ENCODE peak calls at places on chromosomes 5 and 9, in seven cellular contexts. One of them, this sample, is unnamed.

GRCh38 chr5:178416919-178417318 is 173.3 kb downstream of the COL23A1 start:
- DNase-seq in lower lobe of right lung: no peak
- DNase-seq in IMR-90: peak
- DNase-seq in pancreas: no peak
- DNase-seq in right lobe of liver: no peak
- DNase-seq in CD8-positive, alpha-beta T cell: no peak
- DNase-seq in thyroid gland: no peak
- DNase-seq in this sample: no peak

GRCh38 chr5:134976841-134977240 is 9.1 kb downstream of the CATSPER3 start:
- DNase-seq in lower lobe of right lung: no peak
- DNase-seq in IMR-90: no peak
- DNase-seq in pancreas: no peak
- DNase-seq in right lobe of liver: no peak
- DNase-seq in CD8-positive, alpha-beta T cell: no peak
- DNase-seq in thyroid gland: no peak
- DNase-seq in this sample: no peak

GRCh38 chr9:95726756-95727155 is 148.7 kb upstream of the ERCC6L2 start:
- DNase-seq in lower lobe of right lung: no peak
- DNase-seq in IMR-90: peak
- DNase-seq in pancreas: no peak
- DNase-seq in right lobe of liver: no peak
- DNase-seq in CD8-positive, alpha-beta T cell: no peak
- DNase-seq in thyroid gland: no peak
- DNase-seq in this sample: no peak

GRCh38 chr5:163330723-163331668 is 106.4 kb upstream of the CCNG1 start:
- DNase-seq in lower lobe of right lung: no peak
- DNase-seq in IMR-90: no peak
- DNase-seq in pancreas: no peak
- DNase-seq in right lobe of liver: no peak
- DNase-seq in CD8-positive, alpha-beta T cell: no peak
- DNase-seq in thyroid gland: no peak
- DNase-seq in this sample: no peak

GRCh38 chr9:38010918-38011704 is 57.9 kb downstream of the SHB start:
- DNase-seq in lower lobe of right lung: no peak
- DNase-seq in IMR-90: no peak
- DNase-seq in pancreas: no peak
- DNase-seq in right lobe of liver: no peak
- DNase-seq in CD8-positive, alpha-beta T cell: no peak
- DNase-seq in thyroid gland: no peak
- DNase-seq in this sample: no peak

GRCh38 chr9:110033869-110034268 is 174.1 kb downstream of the C9orf152 start:
- DNase-seq in lower lobe of right lung: no peak
- DNase-seq in IMR-90: no peak
- DNase-seq in pancreas: no peak
- DNase-seq in right lobe of liver: no peak
- DNase-seq in CD8-positive, alpha-beta T cell: no peak
- DNase-seq in thyroid gland: no peak
- DNase-seq in this sample: no peak

GRCh38 chr5:81631124-81631523 is 119.8 kb downstream of the SSBP2 start:
- DNase-seq in lower lobe of right lung: no peak
- DNase-seq in IMR-90: no peak
- DNase-seq in pancreas: no peak
- DNase-seq in right lobe of liver: no peak
- DNase-seq in CD8-positive, alpha-beta T cell: peak
- DNase-seq in thyroid gland: no peak
- DNase-seq in this sample: no peak

GRCh38 chr5:108650997-108651396 is 96.7 kb upstream of the FER start:
- DNase-seq in lower lobe of right lung: no peak
- DNase-seq in IMR-90: peak
- DNase-seq in pancreas: no peak
- DNase-seq in right lobe of liver: no peak
- DNase-seq in CD8-positive, alpha-beta T cell: no peak
- DNase-seq in thyroid gland: no peak
- DNase-seq in this sample: no peak

GRCh38 chr5:83509535-83509934 is 38.0 kb downstream of the VCAN start:
- DNase-seq in lower lobe of right lung: no peak
- DNase-seq in IMR-90: peak
- DNase-seq in pancreas: no peak
- DNase-seq in right lobe of liver: no peak
- DNase-seq in CD8-positive, alpha-beta T cell: no peak
- DNase-seq in thyroid gland: peak
- DNase-seq in this sample: no peak

GRCh38 chr5:172115541-172115982 is 72.5 kb downstream of the STK10 start:
- DNase-seq in lower lobe of right lung: no peak
- DNase-seq in IMR-90: no peak
- DNase-seq in pancreas: no peak
- DNase-seq in right lobe of liver: no peak
- DNase-seq in CD8-positive, alpha-beta T cell: no peak
- DNase-seq in thyroid gland: no peak
- DNase-seq in this sample: peak

GRCh38 chr5:141483842-141484241 is 988 bp upstream of the PCDHGC4 start:
- DNase-seq in lower lobe of right lung: no peak
- DNase-seq in IMR-90: no peak
- DNase-seq in pancreas: no peak
- DNase-seq in right lobe of liver: no peak
- DNase-seq in CD8-positive, alpha-beta T cell: no peak
- DNase-seq in thyroid gland: no peak
- DNase-seq in this sample: no peak

GRCh38 chr5:56409331-56410190 is 176.4 kb upstream of the ANKRD55 start:
- DNase-seq in lower lobe of right lung: no peak
- DNase-seq in IMR-90: peak
- DNase-seq in pancreas: no peak
- DNase-seq in right lobe of liver: no peak
- DNase-seq in CD8-positive, alpha-beta T cell: no peak
- DNase-seq in thyroid gland: no peak
- DNase-seq in this sample: no peak

GRCh38 chr9:135448570-135449180 is 30.9 kb upstream of the PPP1R26 start:
- DNase-seq in lower lobe of right lung: no peak
- DNase-seq in IMR-90: peak
- DNase-seq in pancreas: no peak
- DNase-seq in right lobe of liver: no peak
- DNase-seq in CD8-positive, alpha-beta T cell: no peak
- DNase-seq in thyroid gland: no peak
- DNase-seq in this sample: no peak

GRCh38 chr9:129178983-129179382 is 922 bp upstream of the IER5L start:
- DNase-seq in lower lobe of right lung: no peak
- DNase-seq in IMR-90: no peak
- DNase-seq in pancreas: no peak
- DNase-seq in right lobe of liver: no peak
- DNase-seq in CD8-positive, alpha-beta T cell: no peak
- DNase-seq in thyroid gland: no peak
- DNase-seq in this sample: no peak

GRCh38 chr9:128552744-128553221 is 396 bp downstream of the SPTAN1 start:
- DNase-seq in lower lobe of right lung: peak
- DNase-seq in IMR-90: no peak
- DNase-seq in pancreas: peak
- DNase-seq in right lobe of liver: peak
- DNase-seq in CD8-positive, alpha-beta T cell: peak
- DNase-seq in thyroid gland: peak
- DNase-seq in this sample: no peak

GRCh38 chr5:6202615-6203365 is 175.6 kb downstream of the MED10 start:
- DNase-seq in lower lobe of right lung: no peak
- DNase-seq in IMR-90: no peak
- DNase-seq in pancreas: no peak
- DNase-seq in right lobe of liver: no peak
- DNase-seq in CD8-positive, alpha-beta T cell: no peak
- DNase-seq in thyroid gland: no peak
- DNase-seq in this sample: no peak

GRCh38 chr9:36148652-36149051 is 12.1 kb downstream of the GLIPR2 start:
- DNase-seq in lower lobe of right lung: peak
- DNase-seq in IMR-90: peak
- DNase-seq in pancreas: peak
- DNase-seq in right lobe of liver: peak
- DNase-seq in CD8-positive, alpha-beta T cell: peak
- DNase-seq in thyroid gland: peak
- DNase-seq in this sample: peak

GRCh38 chr9:84002344-84002743 is 21.7 kb downstream of the RMI1 start:
- DNase-seq in lower lobe of right lung: no peak
- DNase-seq in IMR-90: peak
- DNase-seq in pancreas: no peak
- DNase-seq in right lobe of liver: no peak
- DNase-seq in CD8-positive, alpha-beta T cell: no peak
- DNase-seq in thyroid gland: no peak
- DNase-seq in this sample: no peak

GRCh38 chr9:4062966-4063365 is 236.9 kb downstream of the GLIS3 start:
- DNase-seq in lower lobe of right lung: no peak
- DNase-seq in IMR-90: peak
- DNase-seq in pancreas: no peak
- DNase-seq in right lobe of liver: no peak
- DNase-seq in CD8-positive, alpha-beta T cell: no peak
- DNase-seq in thyroid gland: no peak
- DNase-seq in this sample: no peak

GRCh38 chr9:96064838-96065481 is 189.5 kb downstream of the ERCC6L2 start:
- DNase-seq in lower lobe of right lung: no peak
- DNase-seq in IMR-90: no peak
- DNase-seq in pancreas: no peak
- DNase-seq in right lobe of liver: no peak
- DNase-seq in CD8-positive, alpha-beta T cell: no peak
- DNase-seq in thyroid gland: no peak
- DNase-seq in this sample: no peak

GRCh38 chr5:139757727-139758509 is 37.7 kb upstream of the PSD2 start:
- DNase-seq in lower lobe of right lung: no peak
- DNase-seq in IMR-90: no peak
- DNase-seq in pancreas: peak
- DNase-seq in right lobe of liver: no peak
- DNase-seq in CD8-positive, alpha-beta T cell: no peak
- DNase-seq in thyroid gland: peak
- DNase-seq in this sample: no peak

GRCh38 chr5:142343531-142343930 is 18.7 kb upstream of the SPRY4 start:
- DNase-seq in lower lobe of right lung: no peak
- DNase-seq in IMR-90: no peak
- DNase-seq in pancreas: no peak
- DNase-seq in right lobe of liver: no peak
- DNase-seq in CD8-positive, alpha-beta T cell: no peak
- DNase-seq in thyroid gland: no peak
- DNase-seq in this sample: no peak

GRCh38 chr5:173334808-173335207 is 6.6 kb upstream of the STC2 start:
- DNase-seq in lower lobe of right lung: no peak
- DNase-seq in IMR-90: peak
- DNase-seq in pancreas: no peak
- DNase-seq in right lobe of liver: no peak
- DNase-seq in CD8-positive, alpha-beta T cell: no peak
- DNase-seq in thyroid gland: no peak
- DNase-seq in this sample: no peak

GRCh38 chr5:9386945-9387344 is 158.9 kb downstream of the SEMA5A start:
- DNase-seq in lower lobe of right lung: no peak
- DNase-seq in IMR-90: no peak
- DNase-seq in pancreas: no peak
- DNase-seq in right lobe of liver: no peak
- DNase-seq in CD8-positive, alpha-beta T cell: no peak
- DNase-seq in thyroid gland: no peak
- DNase-seq in this sample: no peak

GRCh38 chr5:77129386-77129785 is 42.3 kb upstream of the ZBED3 start:
- DNase-seq in lower lobe of right lung: no peak
- DNase-seq in IMR-90: peak
- DNase-seq in pancreas: no peak
- DNase-seq in right lobe of liver: no peak
- DNase-seq in CD8-positive, alpha-beta T cell: no peak
- DNase-seq in thyroid gland: peak
- DNase-seq in this sample: no peak

GRCh38 chr5:132457371-132458225 is 33.0 kb downstream of the IRF1 start:
- DNase-seq in lower lobe of right lung: peak
- DNase-seq in IMR-90: peak
- DNase-seq in pancreas: no peak
- DNase-seq in right lobe of liver: peak
- DNase-seq in CD8-positive, alpha-beta T cell: no peak
- DNase-seq in thyroid gland: no peak
- DNase-seq in this sample: peak

GRCh38 chr5:131272365-131273123 is 8.7 kb downstream of the CDC42SE2 start:
- DNase-seq in lower lobe of right lung: no peak
- DNase-seq in IMR-90: peak
- DNase-seq in pancreas: no peak
- DNase-seq in right lobe of liver: no peak
- DNase-seq in CD8-positive, alpha-beta T cell: no peak
- DNase-seq in thyroid gland: no peak
- DNase-seq in this sample: no peak
- TF ChIP-seq CTCF in lower lobe of right lung: no peak
- TF ChIP-seq CTCF in IMR-90: no peak
- TF ChIP-seq CTCF in pancreas: no peak
- TF ChIP-seq CTCF in right lobe of liver: no peak
- TF ChIP-seq CTCF in CD8-positive, alpha-beta T cell: no peak
- TF ChIP-seq CTCF in thyroid gland: no peak
- TF ChIP-seq CTCF in this sample: no peak

GRCh38 chr9:19408693-19409405 is at the start of gene ACER2:
- DNase-seq in lower lobe of right lung: peak
- DNase-seq in IMR-90: peak
- DNase-seq in pancreas: peak
- DNase-seq in right lobe of liver: peak
- DNase-seq in CD8-positive, alpha-beta T cell: peak
- DNase-seq in thyroid gland: peak
- DNase-seq in this sample: peak
- TF ChIP-seq CTCF in lower lobe of right lung: no peak
- TF ChIP-seq CTCF in IMR-90: peak
- TF ChIP-seq CTCF in pancreas: no peak
- TF ChIP-seq CTCF in right lobe of liver: peak
- TF ChIP-seq CTCF in CD8-positive, alpha-beta T cell: no peak
- TF ChIP-seq CTCF in thyroid gland: peak
- TF ChIP-seq CTCF in this sample: peak

DNA sequence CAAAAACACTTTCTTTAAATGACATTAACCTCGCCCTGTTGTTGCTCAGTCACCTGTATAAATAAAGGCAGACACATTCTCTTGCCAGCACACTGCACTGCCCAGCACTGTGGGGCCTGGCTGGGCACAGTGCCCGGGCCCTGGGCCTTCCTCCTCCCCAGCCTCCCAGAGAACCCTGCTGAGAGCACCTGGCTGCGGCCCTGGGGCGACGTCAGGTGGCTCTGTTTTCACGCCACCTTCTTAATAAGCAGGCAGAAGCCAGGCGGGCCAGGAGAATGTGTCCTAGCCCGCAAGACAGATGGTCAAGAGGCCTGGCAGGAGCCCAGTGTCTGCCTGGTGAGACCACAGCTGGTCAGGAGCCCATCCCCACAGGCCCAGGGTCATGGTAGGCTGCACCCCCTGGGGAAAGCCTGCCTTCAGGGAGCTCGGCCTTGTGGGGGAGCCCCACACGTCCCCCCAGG is 8.2 kb upstream of the AGPAT2 start:
- DNase-seq in lower lobe of right lung: peak
- DNase-seq in IMR-90: no peak
- DNase-seq in pancreas: peak
- DNase-seq in right lobe of liver: peak
- DNase-seq in CD8-positive, alpha-beta T cell: no peak
- DNase-seq in thyroid gland: peak
- DNase-seq in this sample: no peak
- TF ChIP-seq CTCF in lower lobe of right lung: no peak
- TF ChIP-seq CTCF in IMR-90: no peak
- TF ChIP-seq CTCF in pancreas: no peak
- TF ChIP-seq CTCF in right lobe of liver: no peak
- TF ChIP-seq CTCF in CD8-positive, alpha-beta T cell: no peak
- TF ChIP-seq CTCF in thyroid gland: no peak
- TF ChIP-seq CTCF in this sample: no peak

DNA sequence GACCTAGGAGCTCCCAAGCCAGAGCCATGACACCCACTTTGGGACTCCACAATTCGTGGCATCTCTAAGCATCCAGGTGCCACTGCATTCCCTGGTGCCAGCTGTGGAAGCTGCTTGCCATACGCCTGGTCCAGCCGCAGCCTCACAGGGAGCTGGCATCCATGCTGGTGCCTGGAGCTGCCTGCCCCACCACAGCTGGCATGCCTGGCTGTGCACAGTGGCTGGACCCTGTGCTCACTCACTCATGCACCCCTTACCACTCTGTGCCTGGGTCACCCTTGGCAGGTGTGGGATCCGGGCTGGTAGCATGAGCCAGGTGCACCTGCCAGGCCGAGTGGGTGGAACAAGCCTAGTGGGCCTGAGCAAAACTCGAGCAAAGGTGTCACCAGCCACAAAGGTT is 90.1 kb downstream of the CAVIN4 start:
- DNase-seq in lower lobe of right lung: no peak
- DNase-seq in IMR-90: no peak
- DNase-seq in pancreas: peak
- DNase-seq in right lobe of liver: no peak
- DNase-seq in CD8-positive, alpha-beta T cell: no peak
- DNase-seq in thyroid gland: no peak
- DNase-seq in this sample: no peak
- TF ChIP-seq CTCF in lower lobe of right lung: no peak
- TF ChIP-seq CTCF in IMR-90: no peak
- TF ChIP-seq CTCF in pancreas: no peak
- TF ChIP-seq CTCF in right lobe of liver: no peak
- TF ChIP-seq CTCF in CD8-positive, alpha-beta T cell: no peak
- TF ChIP-seq CTCF in thyroid gland: no peak
- TF ChIP-seq CTCF in this sample: no peak